ENCODE peak calls at places on chromosomes 6 and 20, in six cellular contexts. V is suprapubic skin, S is stomach, H is PC-3, J is endothelial cell of umbilical vein, Q is prostate gland. I is an unnamed sample. For H3K27me3 and H3K36me3, the result is how much of the 10 kb centered on the place peaks cover.

GRCh38 chr6:150016324-150017185 is 8.8 kb downstream of the RAET1L start:
- DNase-seq in V (peak), S (peak), H (peak), J (peak), Q (peak), I (peak)

GRCh38 chr20:17339000-17339399 is 112.2 kb downstream of the PCSK2 start:
- DNase-seq in V (no peak), S (no peak), H (no peak), J (no peak), Q (no peak), I (no peak)

GRCh38 chr6:105600342-105601293 is 197.7 kb upstream of the PREP start:
- DNase-seq in V (no peak), S (no peak), H (peak), J (no peak), Q (no peak), I (no peak)

GRCh38 chr6:95576621-95577316 is 566 bp upstream of the MANEA start:
- DNase-seq in V (no peak), S (no peak), H (no peak), J (peak), Q (no peak), I (no peak)

GRCh38 chr20:23019403-23019802 is 15.7 kb upstream of the SSTR4 start:
- DNase-seq in V (no peak), S (no peak), H (no peak), J (no peak), Q (no peak), I (no peak)

GRCh38 chr6:111260570-111261298 is 173.4 kb downstream of the SLC16A10 start:
- DNase-seq in V (no peak), S (no peak), H (peak), J (no peak), Q (no peak), I (no peak)

GRCh38 chr6:151677427-151677826 is 130.1 kb upstream of the ESR1 start:
- DNase-seq in V (no peak), S (no peak), H (no peak), J (no peak), Q (no peak), I (no peak)

GRCh38 chr6:56222509-56222908 is 24.9 kb downstream of the COL21A1 start:
- DNase-seq in V (no peak), S (no peak), H (peak), J (no peak), Q (no peak), I (no peak)

GRCh38 chr6:82380566-82381185 is 17.1 kb downstream of the TPBG start:
- DNase-seq in V (no peak), S (no peak), H (no peak), J (no peak), Q (no peak), I (no peak)

GRCh38 chr20:50286609-50287008 is 96.0 kb downstream of the CEBPB start:
- DNase-seq in V (peak), S (no peak), H (peak), J (peak), Q (no peak), I (no peak)

GRCh38 chr6:2213082-2213481 is 32.3 kb downstream of the GMDS start:
- DNase-seq in V (no peak), S (no peak), H (no peak), J (no peak), Q (no peak), I (no peak)

GRCh38 chr20:64766-65322 is 22.6 kb upstream of the DEFB125 start:
- DNase-seq in V (no peak), S (no peak), H (no peak), J (no peak), Q (no peak), I (no peak)

GRCh38 chr20:45342863-45343444 is 5.3 kb downstream of the SDC4 start:
- DNase-seq in V (no peak), S (no peak), H (no peak), J (no peak), Q (no peak), I (peak)

GRCh38 chr6:50586074-50586473 is 127.3 kb upstream of the TFAP2D start:
- DNase-seq in V (no peak), S (no peak), H (no peak), J (no peak), Q (no peak), I (no peak)

GRCh38 chr6:137240168-137240567 is 21.0 kb upstream of the IFNGR1 start:
- DNase-seq in V (peak), S (no peak), H (no peak), J (no peak), Q (no peak), I (no peak)

GRCh38 chr6:7201732-7202541 is 94.2 kb downstream of the RREB1 start:
- DNase-seq in V (no peak), S (peak), H (no peak), J (no peak), Q (no peak), I (peak)

GRCh38 chr6:140538926-140539325 is 1164.5 kb upstream of the CITED2 start:
- DNase-seq in V (no peak), S (no peak), H (peak), J (no peak), Q (no peak), I (no peak)

GRCh38 chr20:50572922-50573777 is 63.0 kb downstream of the PTPN1 start:
- DNase-seq in V (no peak), S (no peak), H (no peak), J (peak), Q (no peak), I (no peak)

GRCh38 chr20:35883341-35883777 is 70.9 kb downstream of the SCAND1 start:
- DNase-seq in V (no peak), S (no peak), H (peak), J (no peak), Q (no peak), I (no peak)

GRCh38 chr6:134519456-134519855 is 201.5 kb upstream of the SGK1 start:
- DNase-seq in V (no peak), S (no peak), H (no peak), J (peak), Q (no peak), I (no peak)

GRCh38 chr6:80282913-80283554 is 176.6 kb downstream of the BCKDHB start:
- DNase-seq in V (no peak), S (no peak), H (peak), J (no peak), Q (no peak), I (no peak)

GRCh38 chr6:165605182-165605875 is 57.7 kb downstream of the PDE10A start:
- DNase-seq in V (no peak), S (no peak), H (no peak), J (no peak), Q (no peak), I (no peak)

GRCh38 chr20:33790571-33790970 is 20.6 kb upstream of the CHMP4B start:
- DNase-seq in V (no peak), S (peak), H (no peak), J (no peak), Q (no peak), I (peak)

GRCh38 chr6:84785676-84786075 is 21.3 kb upstream of the TBX18 start:
- DNase-seq in V (no peak), S (no peak), H (no peak), J (no peak), Q (no peak), I (no peak)

GRCh38 chr6:108549741-108550140 is 11.0 kb upstream of the FOXO3 start:
- DNase-seq in V (no peak), S (no peak), H (no peak), J (no peak), Q (no peak), I (no peak)

DNA sequence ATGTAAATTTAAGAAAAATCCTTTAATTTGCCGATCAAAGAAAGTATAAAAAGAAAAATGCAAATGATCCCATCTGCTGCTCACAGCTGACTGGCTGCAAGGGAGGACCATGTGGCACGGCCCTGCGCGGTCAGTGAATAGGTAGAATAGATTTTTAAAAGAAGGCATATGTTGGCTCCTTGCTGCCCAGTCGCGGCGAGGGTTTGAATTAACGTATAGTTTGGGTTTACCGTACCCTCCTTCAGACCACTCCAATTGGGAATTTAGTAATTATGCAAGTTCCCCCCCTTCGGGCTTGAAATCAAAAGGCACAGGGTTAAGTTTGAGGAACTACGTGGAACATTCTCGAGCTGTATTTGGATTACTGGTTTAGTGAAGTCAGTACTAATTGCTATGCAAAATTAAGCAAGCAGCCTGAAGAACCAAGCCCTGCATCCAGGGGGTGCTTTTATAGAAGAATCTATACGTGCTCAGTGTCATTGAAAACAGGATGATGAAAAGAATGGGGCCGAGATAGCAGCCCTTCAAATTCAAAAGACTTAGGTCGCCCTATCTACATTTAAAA is 1.1 kb upstream of the BEND3 start:
- DNase-seq in V (no peak), S (peak), H (peak), J (peak), Q (peak), I (peak)
- H3K27me3 ChIP-seq in V (under half), S (under half), H (under half), J (under half), Q (under half), I (under half)

GRCh38 chr6:114258376-114258775 is 84.4 kb downstream of the HS3ST5 start:
- DNase-seq in V (no peak), S (no peak), H (no peak), J (no peak), Q (no peak), I (no peak)

DNA sequence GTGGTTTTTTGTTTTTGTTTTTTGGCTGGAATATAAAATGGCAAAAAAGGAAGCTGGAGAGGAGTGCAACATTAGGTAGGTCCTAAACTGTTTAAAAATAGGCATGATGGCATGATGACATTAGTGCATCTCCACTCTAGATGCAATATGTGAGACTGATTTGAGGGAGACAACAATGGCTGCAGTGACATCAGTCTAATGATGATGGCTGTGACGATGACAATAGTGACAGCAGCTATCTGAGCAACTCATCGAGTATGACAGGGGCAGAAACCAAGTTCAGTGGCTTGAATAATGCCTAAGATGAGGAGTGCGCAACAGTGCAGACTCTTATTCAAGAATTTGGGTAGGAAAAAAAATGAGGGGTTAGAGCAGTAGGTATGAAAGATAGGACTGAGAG is 82.0 kb downstream of the HS3ST5 start:
- DNase-seq in V (no peak), S (no peak), H (no peak), J (no peak), Q (no peak), I (no peak)
- H3K36me3 ChIP-seq in V (under half), S (under half), H (under half), J (under half), Q (under half), I (under half)

GRCh38 chr20:62418709-62419487 is 8.4 kb downstream of the RBBP8NL start:
- DNase-seq in V (no peak), S (no peak), H (no peak), J (no peak), Q (no peak), I (no peak)

GRCh38 chr20:62421716-62421990 is 5.7 kb downstream of the RBBP8NL start:
- DNase-seq in V (no peak), S (no peak), H (no peak), J (no peak), Q (no peak), I (no peak)

GRCh38 chr20:62422636-62423325 is 4.6 kb downstream of the RBBP8NL start:
- DNase-seq in V (no peak), S (no peak), H (no peak), J (no peak), Q (no peak), I (no peak)

GRCh38 chr20:62419759-62420158 is 7.6 kb downstream of the RBBP8NL start:
- DNase-seq in V (no peak), S (no peak), H (no peak), J (no peak), Q (no peak), I (no peak)

DNA sequence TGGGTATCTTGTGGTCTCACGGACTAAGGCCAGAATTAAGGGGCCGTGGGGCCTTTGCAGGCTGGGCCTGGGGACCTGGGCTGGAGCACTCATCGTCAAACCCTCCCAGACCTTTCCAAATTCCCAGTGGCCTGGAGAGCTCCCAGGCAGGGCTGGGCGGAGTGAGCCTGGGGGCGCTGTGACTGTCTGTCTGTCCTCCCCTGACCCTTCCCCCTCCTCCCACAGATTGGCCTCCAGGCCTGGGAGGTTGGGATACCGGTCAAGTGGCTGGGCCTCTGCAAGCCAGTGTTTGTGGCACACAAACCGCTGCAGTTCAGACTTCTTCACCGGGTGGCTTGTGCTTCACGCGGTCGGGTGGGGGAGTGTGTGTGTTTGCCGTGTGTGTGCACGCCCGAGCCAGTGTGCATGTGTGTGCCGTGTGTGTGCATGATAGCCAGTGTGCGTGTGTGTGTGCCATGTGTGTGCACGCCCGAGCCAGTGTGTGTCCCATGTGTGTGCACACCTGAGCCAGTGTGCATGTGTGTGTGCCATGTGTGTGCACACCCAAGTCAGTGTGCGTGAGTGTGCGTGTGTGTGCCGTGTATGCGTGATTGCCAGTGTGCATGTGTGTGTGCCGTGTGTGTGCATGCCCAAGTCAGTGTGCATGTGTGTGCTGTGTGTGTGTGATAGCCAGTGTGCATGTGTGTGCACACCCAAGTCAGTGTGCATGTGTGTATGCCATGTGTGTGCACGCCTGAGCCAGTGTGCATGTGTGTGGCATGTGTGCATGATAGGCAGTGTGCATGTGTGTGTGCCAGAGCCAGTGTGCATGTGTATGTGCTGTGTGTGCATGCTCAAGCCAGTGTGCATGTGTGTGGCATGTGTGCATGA is 6.3 kb downstream of the RBBP8NL start:
- DNase-seq in V (no peak), S (no peak), H (no peak), J (no peak), Q (no peak), I (no peak)
- H3K27me3 ChIP-seq in V (under half), S (under half), H (under half), J (under half), Q (under half), I (under half)

DNA sequence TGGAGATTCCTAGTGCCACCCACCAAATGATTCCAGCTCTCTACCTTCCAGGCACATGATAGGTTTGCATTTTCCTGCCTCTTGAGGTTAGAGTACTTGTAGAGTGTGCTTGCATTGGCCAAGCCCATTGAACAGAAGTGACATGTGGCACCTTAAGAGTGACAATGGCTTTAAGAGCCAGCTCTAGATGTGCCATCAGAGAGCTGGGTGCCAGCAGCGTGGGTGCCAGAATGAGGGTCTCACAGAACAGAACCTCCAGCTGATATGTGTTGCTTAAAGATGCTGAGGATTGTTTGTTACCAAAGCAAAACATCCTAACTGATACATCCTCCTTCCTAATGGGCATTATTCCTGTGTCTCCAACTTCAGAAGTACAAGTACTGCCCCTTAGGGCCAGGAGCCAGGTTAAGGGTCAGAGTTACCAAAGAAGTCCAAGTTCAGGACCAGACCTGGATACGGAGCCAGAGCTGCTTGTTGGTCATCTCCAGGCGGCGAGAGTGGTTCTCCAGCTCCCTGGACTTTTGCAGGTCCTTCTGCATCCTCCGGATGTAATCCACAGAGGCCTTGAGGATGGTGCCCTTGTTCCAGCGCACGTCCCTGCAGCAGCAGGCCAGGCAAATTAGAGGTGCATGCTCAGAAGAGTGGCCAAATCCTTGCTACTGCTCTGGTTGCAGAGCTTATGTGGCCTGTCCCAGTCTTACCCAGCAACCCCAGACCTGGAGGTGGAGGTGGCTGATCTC is 47.5 kb downstream of the MDFI start:
- DNase-seq in V (peak), S (no peak), H (no peak), J (no peak), Q (no peak), I (no peak)
- H3K36me3 ChIP-seq in V (under half), S (half or more), H (under half), J (under half), Q (under half), I (under half)

GRCh38 chr6:89414215-89414614 is 2.1 kb upstream of the RRAGD start:
- DNase-seq in V (no peak), S (no peak), H (no peak), J (no peak), Q (no peak), I (no peak)
- H3K27me3 ChIP-seq in V (under half), S (under half), H (under half), J (half or more), Q (under half), I (under half)

GRCh38 chr20:4465855-4466545 is 255.7 kb upstream of the PRND start:
- DNase-seq in V (no peak), S (no peak), H (no peak), J (no peak), Q (no peak), I (no peak)
- H3K36me3 ChIP-seq in V (under half), S (under half), H (under half), J (under half), Q (under half), I (under half)

GRCh38 chr6:30074331-30075093 is 1.1 kb downstream of the RNF39 start:
- DNase-seq in V (no peak), S (no peak), H (peak), J (no peak), Q (peak), I (peak)
- H3K27me3 ChIP-seq in V (under half), S (under half), H (under half), J (half or more), Q (under half), I (under half)

GRCh38 chr20:49097159-49097558 is 51.0 kb downstream of the CSE1L start:
- DNase-seq in V (no peak), S (no peak), H (no peak), J (no peak), Q (no peak), I (no peak)
- H3K36me3 ChIP-seq in V (half or more), S (half or more), H (half or more), J (under half), Q (under half), I (under half)

GRCh38 chr20:61399433-61399832 is 147.4 kb downstream of the CDH4 start:
- DNase-seq in V (no peak), S (no peak), H (no peak), J (no peak), Q (no peak), I (no peak)

GRCh38 chr20:61397146-61397545 is 145.1 kb downstream of the CDH4 start:
- DNase-seq in V (no peak), S (no peak), H (no peak), J (no peak), Q (no peak), I (no peak)

GRCh38 chr20:61396262-61396848 is 144.3 kb downstream of the CDH4 start:
- DNase-seq in V (no peak), S (no peak), H (no peak), J (no peak), Q (no peak), I (no peak)

GRCh38 chr20:61400499-61400898 is 148.4 kb downstream of the CDH4 start:
- DNase-seq in V (no peak), S (no peak), H (no peak), J (no peak), Q (no peak), I (no peak)

DNA sequence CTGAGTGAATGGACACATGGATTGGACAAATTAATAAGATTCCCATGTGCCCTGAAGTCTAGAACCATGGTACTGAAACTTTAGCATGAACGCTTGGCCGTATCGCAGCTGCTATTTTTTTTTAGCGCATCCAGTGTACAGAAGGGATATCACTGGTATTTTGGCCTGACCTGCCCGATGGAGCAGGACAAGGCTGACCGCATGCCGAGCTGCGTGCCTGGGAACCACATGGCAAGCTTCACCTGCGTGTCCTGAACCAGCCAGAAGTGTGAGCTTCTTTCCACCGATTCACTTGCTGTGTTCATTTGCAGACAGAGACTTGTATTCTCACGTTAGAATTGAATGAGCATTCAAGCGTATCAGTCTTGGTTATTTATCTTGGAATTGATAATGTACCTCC is 145.7 kb downstream of the CDH4 start:
- DNase-seq in V (no peak), S (no peak), H (no peak), J (no peak), Q (no peak), I (no peak)
- H3K27me3 ChIP-seq in V (under half), S (under half), H (under half), J (under half), Q (under half), I (under half)

GRCh38 chr6:161117329-161117707 is 125.7 kb downstream of the MAP3K4 start:
- DNase-seq in V (no peak), S (no peak), H (no peak), J (no peak), Q (no peak), I (no peak)
- H3K36me3 ChIP-seq in V (half or more), S (half or more), H (under half), J (under half), Q (under half), I (under half)